ENCODE peak calls at places on chromosomes 6 and 20, in seven cellular contexts. X is heart left ventricle, G is cardiac muscle cell, K is colonic mucosa, S is astrocyte of the spinal cord, E is GM10248, W is RWPE1. A is an unnamed sample.

GRCh38 chr6:89205819-89206218 is 11.3 kb downstream of the GABRR1 start:
- DNase-seq in X (no peak), G (no peak), K (no peak), S (no peak), E (no peak), W (no peak), A (no peak)

GRCh38 chr6:163241668-163242067 is 172.8 kb upstream of the QKI start:
- DNase-seq in X (no peak), G (no peak), K (no peak), S (no peak), E (no peak), W (no peak), A (no peak)

GRCh38 chr6:21426841-21427490 is 166.6 kb upstream of the SOX4 start:
- DNase-seq in X (no peak), G (no peak), K (no peak), S (no peak), E (no peak), W (no peak), A (no peak)

GRCh38 chr20:54499111-54499510 is 23.7 kb downstream of the DOK5 start:
- DNase-seq in X (no peak), G (no peak), K (no peak), S (no peak), E (no peak), W (no peak), A (no peak)

GRCh38 chr6:11142296-11143027 is 30.9 kb upstream of the ERVFRD-1 start:
- DNase-seq in X (no peak), G (no peak), K (no peak), S (no peak), E (no peak), W (no peak), A (no peak)

GRCh38 chr20:23160536-23161243 is 74.6 kb upstream of the CD93 start:
- DNase-seq in X (no peak), G (no peak), K (peak), S (no peak), E (no peak), W (no peak), A (no peak)

GRCh38 chr6:75285156-75285639 is 606 bp upstream of the TMEM30A start:
- DNase-seq in X (no peak), G (no peak), K (no peak), S (peak), E (peak), W (no peak), A (no peak)

GRCh38 chr20:24164360-24164759 is 175.8 kb upstream of the GGTLC1 start:
- DNase-seq in X (no peak), G (peak), K (no peak), S (peak), E (no peak), W (no peak), A (peak)

GRCh38 chr6:167580512-167580911 is 246.2 kb upstream of the AFDN start:
- DNase-seq in X (no peak), G (no peak), K (no peak), S (no peak), E (no peak), W (no peak), A (no peak)

GRCh38 chr20:32752458-32753250 is 9.4 kb upstream of the COMMD7 start:
- DNase-seq in X (no peak), G (peak), K (no peak), S (peak), E (no peak), W (peak), A (no peak)

GRCh38 chr20:37095609-37096414 is at the start of gene RBL1:
- DNase-seq in X (peak), G (peak), K (peak), S (peak), E (peak), W (peak), A (peak)
- TF ChIP-seq CTCF in X (no peak), G (peak), K (no peak), S (peak), E (peak), W (peak), A (peak)

DNA sequence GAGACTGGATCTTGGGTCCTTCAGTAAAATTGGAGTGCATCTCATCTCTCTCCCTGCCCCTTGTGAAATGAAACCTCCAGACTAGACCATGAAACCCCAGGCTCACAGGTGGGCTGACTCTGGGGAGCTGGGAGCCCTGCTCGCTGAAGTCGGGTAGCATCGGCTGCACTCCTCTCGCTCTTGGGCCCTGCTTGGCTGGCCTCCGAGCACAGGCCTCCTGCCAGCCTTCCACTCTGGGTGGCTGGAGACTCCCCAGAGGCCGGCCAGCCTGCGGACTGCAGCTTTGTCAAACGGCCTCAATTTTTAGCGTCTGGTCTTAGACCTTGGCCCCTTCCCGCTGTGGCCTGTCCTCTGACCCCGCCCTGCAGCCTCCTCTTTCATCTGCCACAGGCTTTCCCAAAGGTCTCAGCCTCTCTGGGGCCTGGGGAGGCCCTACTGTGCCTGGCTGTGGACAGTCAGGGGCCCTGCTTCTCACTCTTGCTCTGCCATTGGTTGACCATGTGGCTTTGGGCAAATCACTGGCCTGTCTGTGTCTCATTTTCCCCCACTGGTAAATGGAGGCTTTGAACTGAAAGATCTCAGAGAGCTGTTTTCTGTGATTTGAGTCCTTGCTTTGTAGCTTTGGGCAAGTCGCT is 45.1 kb downstream of the SRC start:
- DNase-seq in X (no peak), G (no peak), K (no peak), S (no peak), E (no peak), W (no peak), A (no peak)
- TF ChIP-seq CTCF in X (no peak), G (no peak), K (no peak), S (no peak), E (no peak), W (no peak), A (no peak)

DNA sequence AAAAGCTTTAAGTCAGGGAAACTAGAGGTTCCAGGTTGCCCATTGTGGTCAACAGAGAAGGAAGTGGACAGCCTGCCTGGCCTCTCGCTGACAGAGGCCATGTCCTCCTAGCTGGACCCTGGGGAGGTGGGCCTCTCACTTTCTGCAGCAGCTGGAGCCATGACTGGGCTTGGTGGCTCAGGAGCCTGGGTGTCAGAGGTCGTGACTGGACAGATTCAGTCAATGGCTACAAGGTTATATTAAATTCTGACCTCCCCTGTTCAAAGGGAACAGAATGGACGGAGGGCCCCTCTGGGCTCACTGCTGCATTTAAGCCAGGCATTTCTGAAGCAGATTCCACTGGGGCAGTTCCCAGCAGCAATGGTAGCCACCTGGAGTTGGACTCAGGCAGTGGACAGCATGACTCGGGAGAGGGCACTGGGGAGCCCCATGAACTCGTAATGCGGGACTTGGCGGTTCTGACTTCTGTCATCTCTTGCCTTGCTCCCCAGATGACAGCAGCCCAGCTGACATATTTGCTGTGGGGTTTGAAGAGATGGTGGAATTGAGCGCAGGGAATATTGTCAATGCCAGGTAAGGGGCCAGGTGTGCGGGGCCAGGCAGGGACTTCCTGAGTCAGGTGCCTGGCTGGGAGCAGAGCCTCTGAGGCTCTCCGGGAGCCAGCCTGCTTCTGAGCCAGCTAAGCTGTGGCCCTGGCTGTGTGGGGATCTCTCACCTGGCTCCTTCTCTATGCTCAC is 86.7 kb downstream of the SYNJ2 start:
- DNase-seq in X (no peak), G (no peak), K (no peak), S (no peak), E (no peak), W (peak), A (no peak)
- TF ChIP-seq CTCF in X (no peak), G (no peak), K (no peak), S (no peak), E (no peak), W (no peak), A (no peak)

GRCh38 chr20:47016068-47016664 is 121.5 kb downstream of the EYA2 start:
- DNase-seq in X (no peak), G (peak), K (no peak), S (no peak), E (no peak), W (no peak), A (no peak)

GRCh38 chr20:47021850-47022249 is 127.2 kb downstream of the EYA2 start:
- DNase-seq in X (no peak), G (no peak), K (no peak), S (no peak), E (no peak), W (no peak), A (no peak)

GRCh38 chr20:47019106-47019824 is 124.6 kb downstream of the EYA2 start:
- DNase-seq in X (no peak), G (peak), K (no peak), S (peak), E (no peak), W (no peak), A (no peak)

GRCh38 chr20:47018381-47018780 is 123.7 kb downstream of the EYA2 start:
- DNase-seq in X (no peak), G (no peak), K (no peak), S (no peak), E (no peak), W (no peak), A (no peak)

DNA sequence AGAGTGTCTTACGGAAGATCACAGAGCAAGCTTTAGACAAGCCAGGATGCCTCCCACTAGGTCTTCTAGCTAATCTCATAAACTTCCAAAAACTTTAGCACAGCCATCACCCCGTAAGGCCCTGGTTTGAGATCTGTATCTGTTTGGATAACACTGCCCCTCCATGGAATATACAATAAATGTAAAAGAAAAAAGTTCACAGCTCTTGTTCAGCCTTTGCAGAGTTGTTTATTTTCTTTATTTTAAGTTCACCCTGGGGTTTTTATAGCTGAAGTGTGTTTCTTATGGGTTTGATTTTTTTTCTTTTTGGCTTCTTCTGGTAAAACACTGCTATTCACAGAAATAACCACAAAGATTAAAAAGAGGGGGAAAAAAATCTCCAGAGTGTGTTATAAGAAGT is 125.6 kb downstream of the EYA2 start:
- DNase-seq in X (no peak), G (no peak), K (no peak), S (peak), E (no peak), W (no peak), A (no peak)
- TF ChIP-seq CTCF in X (no peak), G (no peak), K (no peak), S (no peak), E (no peak), W (no peak), A (no peak)

GRCh38 chr6:31806470-31807272 is at the start of gene LSM2:
- DNase-seq in X (peak), G (peak), K (peak), S (peak), E (peak), W (peak), A (peak)
- TF ChIP-seq CTCF in X (peak), G (peak), K (no peak), S (peak), E (peak), W (no peak), A (peak)

GRCh38 chr6:125753218-125753936 is 3.9 kb downstream of the HEY2 start:
- DNase-seq in X (no peak), G (no peak), K (no peak), S (peak), E (no peak), W (no peak), A (no peak)
- TF ChIP-seq CTCF in X (peak), G (peak), K (no peak), S (peak), E (peak), W (peak), A (no peak)

GRCh38 chr20:49469060-49469459 is 13.4 kb downstream of the KCNB1 start:
- DNase-seq in X (no peak), G (no peak), K (no peak), S (no peak), E (no peak), W (no peak), A (no peak)
- TF ChIP-seq CTCF in X (no peak), G (no peak), K (no peak), S (no peak), E (no peak), W (no peak), A (no peak)

DNA sequence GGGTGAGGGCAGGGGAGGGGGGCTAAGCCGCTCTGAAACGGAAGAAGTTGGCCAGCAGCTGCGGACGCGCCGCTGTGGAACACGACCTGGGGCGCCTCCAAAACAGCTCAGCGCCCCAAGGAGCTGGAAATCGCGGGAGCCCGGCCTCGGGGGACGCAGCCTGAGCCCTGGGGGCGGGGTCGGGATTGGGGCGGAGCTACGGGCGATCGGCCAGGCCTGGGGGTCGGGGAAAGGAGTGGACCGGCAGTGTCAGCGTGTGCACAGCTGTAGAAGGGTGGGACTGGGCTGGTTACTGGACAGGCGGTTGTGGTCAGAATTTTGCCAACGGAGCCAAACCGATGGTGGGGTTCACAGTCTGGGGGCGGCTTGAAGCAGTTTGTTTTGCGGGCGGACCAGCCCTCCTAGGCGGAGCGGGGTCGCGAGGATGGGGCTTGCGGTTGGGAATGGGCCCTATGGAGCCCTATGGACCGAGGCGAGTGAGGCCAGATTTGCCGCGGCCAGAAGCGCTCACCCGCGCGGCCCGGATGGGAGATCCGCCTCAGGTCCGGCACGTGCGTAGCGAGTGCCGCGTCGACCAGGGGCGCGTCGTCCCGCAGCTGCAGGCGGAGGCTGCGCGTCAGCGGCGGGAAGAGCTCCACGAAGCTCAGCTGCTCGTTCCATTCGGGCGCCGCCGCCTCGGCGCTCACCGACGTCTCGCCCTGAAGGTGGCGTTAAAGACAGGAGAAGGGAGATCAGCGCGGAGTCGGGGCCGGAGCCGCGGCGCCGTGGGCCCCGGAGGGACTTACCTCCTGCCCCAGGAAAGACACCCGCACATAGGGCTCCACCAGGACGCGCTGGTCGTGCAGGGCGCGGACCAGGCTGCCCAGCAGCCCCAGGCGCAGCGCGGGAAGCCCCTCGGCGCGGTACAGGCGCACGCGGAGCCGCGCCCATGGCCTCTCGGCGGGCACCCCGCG is 14.3 kb upstream of the SPAG4 start:
- DNase-seq in X (peak), G (peak), K (peak), S (peak), E (peak), W (peak), A (no peak)
- TF ChIP-seq CTCF in X (peak), G (peak), K (peak), S (peak), E (peak), W (peak), A (no peak)

GRCh38 chr6:14885471-14885987 is 360.3 kb upstream of the JARID2 start:
- DNase-seq in X (no peak), G (no peak), K (no peak), S (no peak), E (no peak), W (no peak), A (no peak)
- TF ChIP-seq CTCF in X (no peak), G (no peak), K (no peak), S (no peak), E (no peak), W (no peak), A (no peak)

A was measured in Calu3.